ENCODE peak calls at places on chromosomes 5 and 9, in four cellular contexts. L is AG09309, R is HFF-Myc, D is fibroblast of mammary gland. X is an unnamed sample.

GRCh38 chr5:57499262-57500050 is 16.8 kb upstream of the ACTBL2 start:
- DNase-seq in D (peak; percentile 78), R (peak; percentile 63), L (no peak), X (no peak)

GRCh38 chr9:4126996-4127395 is 172.9 kb downstream of the GLIS3 start:
- DNase-seq in R (no peak), D (no peak), L (no peak), X (no peak)

GRCh38 chr5:180673371-180674252 is 24.2 kb upstream of the FLT4 start:
- DNase-seq in L (no peak), R (no peak), D (no peak), X (no peak)

GRCh38 chr9:37919956-37920335 is 16.0 kb upstream of the SLC25A51 start:
- DNase-seq in D (no peak), L (no peak), R (no peak), X (no peak)

GRCh38 chr5:98927242-98927987 is 1.4 kb downstream of the CHD1 start:
- DNase-seq in D (peak; percentile 75), R (no peak), L (no peak), X (no peak)

GRCh38 chr9:557601-558201 is 283.8 kb upstream of the DMRT1 start:
- DNase-seq in R (no peak), D (no peak), L (no peak), X (no peak)

GRCh38 chr9:133148351-133149129 is 15.2 kb downstream of the GBGT1 start:
- DNase-seq in L (no peak), D (peak; percentile 22), R (no peak), X (no peak)

GRCh38 chr9:36729902-36730301 is 157.2 kb downstream of the MELK start:
- DNase-seq in L (no peak), R (no peak), D (peak; percentile 49), X (no peak)

GRCh38 chr5:76521240-76521758 is 101.9 kb downstream of the F2RL2 start:
- DNase-seq in R (no peak), L (peak; percentile 2), D (peak; percentile 78), X (no peak)

GRCh38 chr9:33101104-33101951 is 24.9 kb upstream of the SMU1 start:
- DNase-seq in L (peak; percentile 32), D (peak; percentile 78), R (no peak), X (no peak)

GRCh38 chr5:125232779-125233230 is 486.4 kb upstream of the ZNF608 start:
- DNase-seq in R (peak; percentile 95), D (peak; percentile 98), L (peak; percentile 90), X (peak; percentile 92)

GRCh38 chr5:99587983-99588382 is 659.2 kb upstream of the CHD1 start:
- DNase-seq in L (no peak), R (no peak), D (no peak), X (no peak)

GRCh38 chr9:93599571-93600403 is 23.4 kb downstream of the PHF2 start:
- DNase-seq in L (no peak), R (no peak), D (no peak), X (no peak)

GRCh38 chr5:134273642-134274361 is 47.9 kb upstream of the PPP2CA start:
- DNase-seq in R (no peak), L (no peak), D (no peak), X (no peak)

GRCh38 chr9:86405926-86406325 is 51.7 kb upstream of the TUT7 start:
- DNase-seq in D (peak; percentile 98), R (peak; percentile 63), L (peak; percentile 63), X (peak; percentile 65)

GRCh38 chr5:172901788-172902496 is 57.3 kb upstream of the RPL26L1 start:
- DNase-seq in D (peak; percentile 67), L (no peak), R (no peak), X (peak; percentile 55)

GRCh38 chr9:136629879-136630661 is 32.6 kb upstream of the EGFL7 start:
- DNase-seq in L (no peak), R (no peak), D (peak; percentile 27), X (no peak)

GRCh38 chr5:126938461-126938860 is 91.9 kb downstream of the MARCHF3 start:
- DNase-seq in L (peak; percentile 70), R (no peak), D (peak; percentile 87), X (peak; percentile 55)

GRCh38 chr5:175206651-175207050 is 237.3 kb downstream of the DRD1 start:
- DNase-seq in D (no peak), L (no peak), R (no peak), X (no peak)

GRCh38 chr5:11149136-11149535 is 388.1 kb upstream of the DAP start:
- DNase-seq in D (no peak), R (no peak), L (no peak), X (no peak)

GRCh38 chr9:2494571-2494970 is 127.0 kb upstream of the VLDLR start:
- DNase-seq in L (no peak), R (no peak), D (peak; percentile 52), X (no peak)

GRCh38 chr9:101383361-101383760 is 1.4 kb downstream of the BAAT start:
- DNase-seq in R (no peak), D (no peak), L (no peak), X (no peak)

GRCh38 chr9:85202596-85202995 is 533.1 kb downstream of the NTRK2 start:
- DNase-seq in R (no peak), L (no peak), D (no peak), X (no peak)

GRCh38 chr9:107176701-107177100 is 106.4 kb upstream of the RAD23B start:
- DNase-seq in D (peak; percentile 86), R (no peak), L (no peak), X (no peak)

GRCh38 chr5:134590992-134591659 is 41.5 kb downstream of the SAR1B start:
- DNase-seq in R (no peak), D (peak; percentile 25), L (no peak), X (no peak)

GRCh38 chr5:167049771-167050567 is 1241.5 kb upstream of the WWC1 start:
- DNase-seq in R (no peak), D (peak; percentile 52), L (no peak), X (no peak)

DNA sequence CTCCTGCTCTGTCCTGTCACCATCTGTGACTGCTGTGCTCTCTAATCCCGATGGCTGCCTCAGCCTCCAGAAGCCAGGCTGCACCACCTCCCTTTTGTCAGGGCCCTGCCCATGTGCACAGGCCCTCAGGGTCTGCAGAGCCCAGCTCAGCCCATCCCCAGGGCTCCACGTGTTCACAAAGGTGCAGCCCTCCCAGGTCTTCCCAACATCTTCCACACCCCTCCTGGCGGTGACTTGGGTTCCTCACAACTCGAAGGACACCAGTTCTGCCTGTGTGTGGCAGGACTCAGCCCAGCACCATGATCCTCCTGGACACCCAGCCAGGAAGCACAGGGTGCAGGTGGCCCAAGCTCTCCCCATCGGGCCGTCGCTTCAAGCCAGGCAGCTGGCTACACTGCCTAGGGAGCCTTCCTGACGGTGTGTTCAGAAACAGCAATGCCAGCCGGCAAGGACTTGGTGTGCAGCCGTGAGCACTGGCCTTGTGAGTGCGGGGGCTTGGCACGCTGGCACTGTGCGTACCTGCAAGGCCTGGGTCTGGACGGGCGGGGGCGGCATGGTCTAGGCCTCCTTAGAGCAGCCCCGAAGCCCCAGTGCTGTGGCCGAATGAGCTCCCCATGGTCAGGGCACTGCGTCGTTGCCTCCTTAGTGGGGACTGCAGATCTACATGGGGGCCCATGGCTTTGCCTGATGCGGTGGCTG is 96.1 kb downstream of the MRPL36 start:
- DNase-seq in R (no peak), L (no peak), D (no peak), X (no peak)
- TF ChIP-seq CTCF in R (no peak), L (no peak), D (no peak), X (no peak)

GRCh38 chr5:88656196-88656935 is 226.6 kb downstream of the MEF2C start:
- DNase-seq in D (no peak), L (no peak), R (no peak), X (no peak)

GRCh38 chr5:88647901-88648300 is 235.1 kb downstream of the MEF2C start:
- DNase-seq in D (no peak), L (no peak), R (no peak), X (no peak)

GRCh38 chr5:88657166-88657565 is 225.8 kb downstream of the MEF2C start:
- DNase-seq in L (no peak), R (no peak), D (no peak), X (no peak)

GRCh38 chr5:88658005-88658404 is 225.0 kb downstream of the MEF2C start:
- DNase-seq in L (no peak), R (no peak), D (no peak), X (no peak)

GRCh38 chr5:88653471-88653870 is 229.5 kb downstream of the MEF2C start:
- DNase-seq in L (no peak), R (no peak), D (no peak), X (no peak)
- H3K4me3 ChIP-seq in L (no peak overlapping the region), R (no peak overlapping the region), D (no peak overlapping the region), X (no peak overlapping the region)

DNA sequence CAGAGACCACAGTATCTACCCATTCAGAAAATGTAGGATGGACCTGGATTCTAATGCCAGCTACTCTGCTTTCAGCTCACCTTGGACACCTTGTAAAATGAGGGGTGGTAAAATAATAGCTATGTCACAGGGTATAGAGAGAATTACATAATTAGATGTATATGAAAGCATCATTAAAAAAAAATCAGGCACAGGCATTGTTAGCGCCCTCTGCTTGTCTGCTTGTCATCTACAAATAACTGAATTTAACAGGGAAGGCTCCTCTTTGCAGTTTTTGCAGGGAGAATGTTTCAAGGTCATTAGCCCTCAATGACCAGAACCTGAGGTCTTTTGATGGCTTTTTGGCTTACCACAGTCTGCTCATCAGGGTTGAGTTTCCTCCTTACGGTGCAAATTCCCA is 58.0 kb downstream of the GPR21 start:
- DNase-seq in R (no peak), D (no peak), L (no peak), X (no peak)
- TF ChIP-seq CTCF in R (peak; percentile 15), D (peak; percentile 8), L (peak; percentile 9), X (no peak)

DNA sequence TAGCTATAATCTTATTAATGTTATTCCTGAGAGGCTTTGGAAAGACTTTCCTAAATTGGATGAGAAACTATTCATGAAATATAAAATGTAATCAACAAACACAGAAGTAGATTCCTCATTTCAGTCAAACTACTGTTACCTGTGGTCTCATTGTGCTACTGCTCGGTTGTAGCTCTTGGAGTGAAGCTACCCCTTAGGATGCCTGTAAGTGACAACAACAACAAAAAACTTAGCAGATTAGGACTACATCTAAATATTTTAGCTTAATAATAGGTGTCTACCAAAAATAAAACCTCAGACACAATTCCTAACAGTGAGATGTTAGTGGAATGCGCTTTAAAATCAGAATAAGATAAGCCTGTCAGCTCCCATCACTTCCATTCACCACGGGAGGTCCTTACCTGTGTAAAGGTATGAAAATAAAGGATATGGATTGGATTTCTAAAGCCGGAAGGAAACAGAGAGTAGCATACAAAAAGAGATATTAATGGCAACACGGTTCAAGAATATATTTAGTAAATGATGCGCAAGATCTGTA is 369.2 kb downstream of the OSTF1 start:
- DNase-seq in R (no peak), L (no peak), D (no peak), X (no peak)
- H3K4me3 ChIP-seq in R (no peak overlapping the region), L (no peak overlapping the region), D (no peak overlapping the region), X (no peak overlapping the region)

DNA sequence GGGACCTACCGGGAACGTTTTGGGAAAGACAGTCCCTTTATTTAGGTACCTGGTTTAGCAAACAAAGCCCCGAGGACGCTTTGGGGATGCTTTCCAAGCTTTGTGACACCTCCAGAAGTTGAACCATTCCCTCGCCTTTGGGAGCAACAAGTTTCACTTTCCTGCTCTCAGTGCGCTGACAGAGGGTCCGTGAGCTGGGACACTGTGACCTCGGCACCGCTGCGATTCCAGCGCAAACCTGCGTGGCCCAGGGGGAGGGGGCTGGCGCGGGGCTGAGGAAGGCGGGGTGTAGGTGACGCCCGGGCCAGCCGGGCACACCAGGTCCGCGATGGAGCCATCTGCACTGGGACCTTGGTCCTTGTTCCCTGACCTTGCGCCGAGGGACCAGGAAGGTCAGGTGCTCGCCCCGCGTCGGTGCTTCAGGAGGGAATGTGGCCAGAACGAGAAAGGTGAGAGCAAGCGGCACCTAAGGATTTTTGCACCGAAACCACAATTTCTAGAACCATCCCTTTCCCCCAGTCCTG is 724 bp upstream of the NPR3 start:
- DNase-seq in D (peak; percentile 21), L (no peak), R (no peak), X (no peak)
- TF ChIP-seq CTCF in D (no peak), L (no peak), R (no peak), X (no peak)

GRCh38 chr9:120711841-120712538 is 2.3 kb downstream of the MEGF9 start:
- DNase-seq in L (no peak), D (peak; percentile 30), R (no peak), X (no peak)
- H3K4me3 ChIP-seq in L (no peak overlapping the region), D (no peak overlapping the region), R (no peak overlapping the region), X (no peak overlapping the region)